ENCODE peak calls at places on chromosomes 16 and 17, in eight cellular contexts. F, N, W, O, I, K, B and M are unnamed samples.

GRCh38 chr17:26792486-26792885 is 501.4 kb upstream of the WSB1 start:
- DNase-seq in I (peak; percentile 0), K (no peak), N (peak; percentile 19), F (no peak), W (no peak), B (no peak), O (no peak), M (no peak)

GRCh38 chr16:84823484-84823883 is 3.7 kb downstream of the CRISPLD2 start:
- DNase-seq in K (no peak), F (no peak), I (no peak), B (no peak), W (no peak), O (no peak), N (no peak), M (no peak)

GRCh38 chr16:85788819-85789218 is 10.5 kb downstream of the EMC8 start:
- DNase-seq in W (no peak), B (no peak), N (no peak), K (no peak), O (no peak), I (no peak), F (no peak), M (no peak)

GRCh38 chr16:75296606-75297005 is 45.2 kb upstream of the BCAR1 start:
- DNase-seq in F (no peak), N (no peak), O (no peak), W (peak; percentile 56), K (no peak), I (no peak), B (no peak), M (peak; percentile 84)

GRCh38 chr17:28807925-28808641 is 34.5 kb downstream of the FAM222B start:
- DNase-seq in N (peak; percentile 85), I (no peak), F (no peak), K (no peak), O (peak; percentile 74), W (no peak), B (no peak), M (no peak)

GRCh38 chr16:63613701-63614100 is 1508.2 kb downstream of the CDH11 start:
- DNase-seq in N (peak; percentile 7), B (no peak), O (peak; percentile 44), W (no peak), F (no peak), I (no peak), K (no peak), M (no peak)

GRCh38 chr17:28944862-28945741 is 6.2 kb downstream of the PHF12 start:
- DNase-seq in K (no peak), I (no peak), B (no peak), N (peak; percentile 29), O (peak; percentile 29), W (no peak), F (no peak), M (no peak)

GRCh38 chr17:32504166-32504990 is 17.6 kb downstream of the CDK5R1 start:
- DNase-seq in F (no peak), N (no peak), W (no peak), I (no peak), B (no peak), K (no peak), O (no peak), M (no peak)

GRCh38 chr17:75406222-75406615 is 741 bp upstream of the GRB2 start:
- DNase-seq in K (no peak), B (no peak), I (no peak), W (no peak), F (no peak), O (peak; percentile 20), N (no peak), M (no peak)

GRCh38 chr16:15435216-15435864 is 952 bp downstream of the BMERB1 start:
- DNase-seq in B (peak; percentile 4), O (peak; percentile 5), W (no peak), N (no peak), I (peak; percentile 41), K (no peak), F (no peak), M (no peak)

GRCh38 chr16:11224894-11225676 is 30.9 kb downstream of the SOCS1 start:
- DNase-seq in K (no peak), B (no peak), N (peak; percentile 32), O (no peak), F (no peak), I (no peak), W (peak; percentile 26), M (peak; percentile 38)

GRCh38 chr16:50502616-50503000 is 45.6 kb upstream of the NKD1 start:
- DNase-seq in K (no peak), O (no peak), I (no peak), W (no peak), F (no peak), N (no peak), B (no peak), M (no peak)

GRCh38 chr16:72371307-72372081 is 199.5 kb upstream of the PMFBP1 start:
- DNase-seq in B (peak; percentile 35), N (peak; percentile 16), O (no peak), I (peak; percentile 70), W (no peak), F (no peak), K (no peak), M (no peak)

GRCh38 chr16:48720266-48720665 is 110.3 kb upstream of the N4BP1 start:
- DNase-seq in B (peak; percentile 79), W (no peak), I (peak; percentile 84), K (no peak), F (no peak), O (peak; percentile 36), N (peak; percentile 19), M (no peak)

GRCh38 chr16:25235991-25236390 is 19.2 kb downstream of the AQP8 start:
- DNase-seq in I (peak; percentile 24), B (no peak), K (peak; percentile 39), F (no peak), W (no peak), O (no peak), N (no peak), M (no peak)

GRCh38 chr16:2150418-2151187 is 2.2 kb downstream of the RAB26 start:
- DNase-seq in F (no peak), O (peak; percentile 43), N (peak; percentile 69), W (no peak), B (no peak), K (no peak), I (peak; percentile 80), M (no peak)

GRCh38 chr17:77506371-77506991 is 365.7 kb downstream of the SEC14L1 start:
- DNase-seq in N (no peak), W (no peak), F (no peak), I (no peak), B (no peak), K (no peak), O (no peak), M (no peak)

GRCh38 chr17:56824503-56824902 is 9.2 kb downstream of the C17orf67 start:
- DNase-seq in O (no peak), K (no peak), I (no peak), N (no peak), B (no peak), F (no peak), W (no peak), M (no peak)

GRCh38 chr16:86872126-86872525 is 293.8 kb downstream of the FOXL1 start:
- DNase-seq in W (no peak), I (no peak), K (no peak), O (no peak), F (no peak), N (no peak), B (no peak), M (no peak)

GRCh38 chr17:1229354-1229890 is 40.8 kb upstream of the BHLHA9 start:
- DNase-seq in O (no peak), I (peak; percentile 53), K (peak; percentile 83), B (peak; percentile 34), N (peak; percentile 32), W (peak; percentile 73), F (no peak), M (peak; percentile 68)

GRCh38 chr17:76497699-76497978 is 3.6 kb downstream of the RHBDF2 start:
- DNase-seq in N (no peak), I (no peak), W (no peak), B (no peak), O (no peak), K (no peak), F (no peak), M (no peak)

GRCh38 chr16:76531236-76531635 is 254.0 kb downstream of the CNTNAP4 start:
- DNase-seq in W (no peak), F (no peak), B (no peak), I (no peak), K (no peak), N (no peak), O (no peak), M (no peak)
- TF ChIP-seq CTCF in W (no peak), F (no peak), B (no peak), I (no peak), K (no peak), N (no peak), O (no peak), M (no peak)

GRCh38 chr16:20853076-20853597 is 46.8 kb downstream of the REXO5 start:
- DNase-seq in F (no peak), W (no peak), O (no peak), K (no peak), I (no peak), N (no peak), B (peak; percentile 44), M (no peak)
- H3K36me3 ChIP-seq in F (peaks cover 8% of the 10 kb centered on the region), W (no peaks in the 10 kb centered on the region), O (peaks cover 12% of the 10 kb centered on the region), K (peaks cover 24% of the 10 kb centered on the region), I (no peaks in the 10 kb centered on the region), N (peaks cover 4% of the 10 kb centered on the region), B (no peaks in the 10 kb centered on the region), M (no peaks in the 10 kb centered on the region)

GRCh38 chr17:17111401-17112393 is 69.4 kb downstream of the MPRIP start:
- DNase-seq in I (no peak), K (no peak), F (no peak), W (peak; percentile 13), N (no peak), O (no peak), B (no peak), M (no peak)

GRCh38 chr17:17112628-17113200 is 70.5 kb downstream of the MPRIP start:
- DNase-seq in W (peak; percentile 9), F (no peak), O (no peak), I (no peak), K (no peak), B (no peak), N (no peak), M (no peak)

GRCh38 chr17:17115620-17116019 is 73.4 kb downstream of the MPRIP start:
- DNase-seq in B (no peak), O (no peak), I (no peak), K (no peak), F (no peak), N (no peak), W (no peak), M (no peak)

GRCh38 chr17:17116406-17116805 is 74.1 kb downstream of the MPRIP start:
- DNase-seq in F (no peak), I (no peak), O (no peak), W (no peak), K (no peak), B (no peak), N (no peak), M (no peak)

GRCh38 chr17:17114592-17115225 is 72.5 kb downstream of the MPRIP start:
- DNase-seq in F (no peak), B (no peak), K (no peak), N (no peak), W (peak; percentile 16), O (no peak), I (no peak), M (no peak)
- H3K4me3 ChIP-seq in F (no peak overlapping the region), B (no peak overlapping the region), K (no peak overlapping the region), N (no peak overlapping the region), W (no peak overlapping the region), O (no peak overlapping the region), I (no peak overlapping the region), M (no peak overlapping the region)

DNA sequence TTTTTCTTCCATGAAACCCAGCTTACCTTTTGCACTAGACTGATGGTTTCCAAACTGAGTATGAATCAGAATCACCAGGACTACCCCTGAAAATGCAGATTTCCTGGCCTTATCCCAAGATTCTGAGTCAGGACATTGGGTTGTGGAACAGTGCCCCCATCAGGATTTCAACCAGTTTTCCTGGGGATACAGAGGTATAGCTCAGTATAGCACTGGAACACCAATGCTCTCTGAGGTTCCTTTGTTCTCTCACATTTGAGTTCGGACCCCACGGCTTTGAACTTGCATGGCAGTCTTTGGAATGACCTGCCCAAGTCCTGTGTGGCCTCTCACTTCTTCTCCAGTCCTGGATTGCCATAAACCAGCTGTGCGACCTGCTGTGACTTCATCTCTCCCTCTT is 12.8 kb upstream of the CCL8 start:
- DNase-seq in I (peak; percentile 80), N (no peak), O (peak; percentile 10), K (peak; percentile 69), B (peak; percentile 10), F (no peak), W (no peak), M (no peak)
- TF ChIP-seq CTCF in I (peak; percentile 68), N (peak; percentile 37), O (no peak), K (peak; percentile 48), B (peak; percentile 64), F (peak; percentile 35), W (peak; percentile 70), M (peak; percentile 67)